ENCODE peak calls at places on chromosomes 16 and 17, in seven cellular contexts. C, F, S, L, B, U and Z are unnamed samples.

GRCh38 chr17:67434061-67434525 is 57.0 kb downstream of the PITPNC1 start:
- DNase-seq in C (no peak), F (no peak), S (no peak), L (no peak), B (no peak), U (no peak), Z (peak; percentile 66)

GRCh38 chr17:67456103-67456502 is 79.0 kb downstream of the PITPNC1 start:
- DNase-seq in C (no peak), F (no peak), S (no peak), L (no peak), B (no peak), U (no peak), Z (no peak)

GRCh38 chr16:56199164-56199563 is 7.9 kb downstream of the GNAO1 start:
- DNase-seq in C (no peak), F (no peak), S (no peak), L (no peak), B (no peak), U (no peak), Z (no peak)

GRCh38 chr17:67281053-67281452 is 36.1 kb upstream of the HELZ start:
- DNase-seq in C (no peak), F (no peak), S (no peak), L (no peak), B (no peak), U (no peak), Z (no peak)

GRCh38 chr17:65259281-65259680 is 122.1 kb downstream of the RGS9 start:
- DNase-seq in C (no peak), F (no peak), S (peak; percentile 8), L (no peak), B (no peak), U (no peak), Z (no peak)

GRCh38 chr17:22303865-22304264 is 611.5 kb downstream of the KCNJ18 start:
- DNase-seq in C (no peak), F (no peak), S (no peak), L (no peak), B (no peak), U (no peak), Z (no peak)

GRCh38 chr17:4901648-4902344 is 1.1 kb downstream of the CHRNE start:
- DNase-seq in C (no peak), F (no peak), S (no peak), L (no peak), B (no peak), U (no peak), Z (peak; percentile 77)

GRCh38 chr17:40422990-40423611 is 5.4 kb upstream of the TOP2A start:
- DNase-seq in C (peak; percentile 33), F (no peak), S (peak; percentile 37), L (no peak), B (no peak), U (no peak), Z (no peak)

GRCh38 chr16:87226926-87227650 is 90.1 kb downstream of the C16orf95 start:
- DNase-seq in C (no peak), F (no peak), S (no peak), L (peak; percentile 90), B (peak; percentile 48), U (peak; percentile 85), Z (no peak)

GRCh38 chr16:85307552-85308364 is 195.5 kb upstream of the CIBAR2 start:
- DNase-seq in C (no peak), F (no peak), S (no peak), L (no peak), B (no peak), U (no peak), Z (peak; percentile 61)

GRCh38 chr17:60134396-60135159 is 15.2 kb upstream of the CA4 start:
- DNase-seq in C (no peak), F (peak; percentile 58), S (no peak), L (peak; percentile 52), B (no peak), U (peak; percentile 49), Z (no peak)

GRCh38 chr17:28142355-28142754 is 99.9 kb downstream of the NLK start:
- DNase-seq in C (no peak), F (no peak), S (no peak), L (no peak), B (no peak), U (no peak), Z (no peak)

GRCh38 chr16:1938316-1938715 is 4.7 kb downstream of the MSRB1 start:
- DNase-seq in C (no peak), F (no peak), S (no peak), L (no peak), B (no peak), U (no peak), Z (peak; percentile 69)

GRCh38 chr17:65985571-65985970 is 206.4 kb downstream of the CEP112 start:
- DNase-seq in C (no peak), F (no peak), S (no peak), L (no peak), B (no peak), U (no peak), Z (no peak)

GRCh38 chr16:16828913-16829398 is 450.0 kb downstream of the NPIPA7 start:
- DNase-seq in C (no peak), F (peak; percentile 15), S (no peak), L (no peak), B (no peak), U (no peak), Z (no peak)

GRCh38 chr16:29742683-29743275 is 3.0 kb downstream of the C16orf54 start:
- DNase-seq in C (no peak), F (no peak), S (no peak), L (no peak), B (no peak), U (no peak), Z (no peak)

GRCh38 chr17:50048988-50049387 is 6.9 kb upstream of the ITGA3 start:
- DNase-seq in C (no peak), F (no peak), S (no peak), L (no peak), B (no peak), U (no peak), Z (no peak)

GRCh38 chr17:40326014-40326831 is 17.2 kb downstream of the RARA start:
- DNase-seq in C (no peak), F (no peak), S (no peak), L (no peak), B (peak; percentile 50), U (no peak), Z (no peak)

GRCh38 chr17:16941643-16942042 is 30.3 kb downstream of the TNFRSF13B start:
- DNase-seq in C (no peak), F (no peak), S (no peak), L (peak; percentile 23), B (no peak), U (peak; percentile 32), Z (no peak)

GRCh38 chr16:29909398-29909797 is 9.1 kb downstream of the ASPHD1 start:
- DNase-seq in C (no peak), F (no peak), S (no peak), L (peak; percentile 48), B (no peak), U (peak; percentile 44), Z (no peak)

GRCh38 chr16:3645108-3645503 is 9.4 kb upstream of the DNASE1 start:
- DNase-seq in C (no peak), F (no peak), S (no peak), L (no peak), B (no peak), U (no peak), Z (peak; percentile 13)

GRCh38 chr16:27110524-27110896 is 43.8 kb downstream of the C16orf82 start:
- DNase-seq in C (no peak), F (no peak), S (peak; percentile 55), L (no peak), B (no peak), U (no peak), Z (no peak)

GRCh38 chr16:25051446-25052160 is 36.4 kb upstream of the ARHGAP17 start:
- DNase-seq in C (no peak), F (no peak), S (no peak), L (peak; percentile 71), B (no peak), U (peak; percentile 86), Z (no peak)

GRCh38 chr17:71922439-71922838 is 198.4 kb upstream of the SOX9 start:
- DNase-seq in C (no peak), F (no peak), S (no peak), L (peak; percentile 94), B (no peak), U (peak; percentile 82), Z (no peak)

GRCh38 chr16:10741844-10742243 is 1.8 kb upstream of the NUBP1 start:
- DNase-seq in C (no peak), F (no peak), S (no peak), L (peak; percentile 9), B (no peak), U (peak; percentile 31), Z (peak; percentile 72)